ENCODE peak calls at places on chromosome 18, in six cellular contexts. J is adipocyte, R is psoas muscle, B is K562, S is fibroblast of lung, X is small intestine. E is an unnamed sample.
A peak's percentile ranks its signal among the peaks of the same experiment; 100 is the strongest.

GRCh38 chr18:26757263-26758019 is 108.1 kb downstream of the AQP4 start:
- DNase-seq in J (no peak), R (no peak), B (no peak), S (no peak), X (peak; percentile 43), E (no peak)

GRCh38 chr18:10726198-10727068 is 200.6 kb downstream of the NAPG start:
- DNase-seq in J (no peak), R (no peak), B (no peak), S (no peak), X (no peak), E (no peak)

GRCh38 chr18:42156266-42156665 is 201.2 kb downstream of the PIK3C3 start:
- DNase-seq in J (no peak), R (no peak), B (no peak), S (peak; percentile 59), X (no peak), E (no peak)

GRCh38 chr18:57188851-57189565 is 42.1 kb downstream of the BOD1L2 start:
- DNase-seq in J (no peak), R (no peak), B (no peak), S (no peak), X (no peak), E (no peak)

GRCh38 chr18:26579941-26580618 is 31.7 kb upstream of the KCTD1 start:
- DNase-seq in J (no peak), R (no peak), B (no peak), S (peak; percentile 21), X (peak; percentile 26), E (no peak)

GRCh38 chr18:80009661-80010550 is 21.5 kb upstream of the TXNL4A start:
- DNase-seq in J (peak; percentile 90), R (peak; percentile 76), B (peak; percentile 46), S (peak; percentile 99), X (no peak), E (no peak)

GRCh38 chr18:70450658-70451253 is 161.9 kb downstream of the SOCS6 start:
- DNase-seq in J (peak; percentile 52), R (no peak), B (no peak), S (no peak), X (no peak), E (no peak)

GRCh38 chr18:10482985-10483949 is 28.8 kb downstream of the APCDD1 start:
- DNase-seq in J (no peak), R (no peak), B (no peak), S (no peak), X (no peak), E (no peak)

GRCh38 chr18:75879196-75879595 is 451.7 kb upstream of the SMIM21 start:
- DNase-seq in J (no peak), R (no peak), B (no peak), S (peak; percentile 72), X (no peak), E (no peak)

GRCh38 chr18:70044626-70045025 is 97.0 kb upstream of the CD226 start:
- DNase-seq in J (peak; percentile 96), R (no peak), B (no peak), S (peak; percentile 99), X (no peak), E (no peak)

DNA sequence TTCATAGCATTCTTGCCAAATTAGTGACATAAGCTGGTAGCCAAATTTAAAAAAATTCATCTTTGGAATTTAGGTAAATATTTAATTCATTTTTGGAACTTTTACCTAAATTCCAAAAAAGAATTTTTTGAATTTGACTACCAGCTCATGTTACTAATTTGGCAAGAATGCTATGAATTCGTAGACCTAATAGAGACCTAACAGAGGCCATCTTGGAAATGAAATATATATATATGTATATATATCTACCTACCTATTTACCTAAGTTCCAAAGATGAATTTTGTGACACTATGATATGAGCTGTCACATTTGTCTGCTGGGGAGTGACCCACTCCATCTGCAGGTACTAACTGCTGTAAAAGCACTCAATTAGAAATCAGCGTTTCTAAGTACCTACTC is 65.6 kb downstream of the MYOM1 start:
- DNase-seq in J (no peak), R (no peak), B (no peak), S (no peak), X (no peak), E (no peak)
- H3K36me3 ChIP-seq in J (no peaks in the 10 kb centered on the region), R (no peaks in the 10 kb centered on the region), B (no peaks in the 10 kb centered on the region), S (no peaks in the 10 kb centered on the region), X (no peaks in the 10 kb centered on the region), E (peaks cover 14% of the 10 kb centered on the region)

DNA sequence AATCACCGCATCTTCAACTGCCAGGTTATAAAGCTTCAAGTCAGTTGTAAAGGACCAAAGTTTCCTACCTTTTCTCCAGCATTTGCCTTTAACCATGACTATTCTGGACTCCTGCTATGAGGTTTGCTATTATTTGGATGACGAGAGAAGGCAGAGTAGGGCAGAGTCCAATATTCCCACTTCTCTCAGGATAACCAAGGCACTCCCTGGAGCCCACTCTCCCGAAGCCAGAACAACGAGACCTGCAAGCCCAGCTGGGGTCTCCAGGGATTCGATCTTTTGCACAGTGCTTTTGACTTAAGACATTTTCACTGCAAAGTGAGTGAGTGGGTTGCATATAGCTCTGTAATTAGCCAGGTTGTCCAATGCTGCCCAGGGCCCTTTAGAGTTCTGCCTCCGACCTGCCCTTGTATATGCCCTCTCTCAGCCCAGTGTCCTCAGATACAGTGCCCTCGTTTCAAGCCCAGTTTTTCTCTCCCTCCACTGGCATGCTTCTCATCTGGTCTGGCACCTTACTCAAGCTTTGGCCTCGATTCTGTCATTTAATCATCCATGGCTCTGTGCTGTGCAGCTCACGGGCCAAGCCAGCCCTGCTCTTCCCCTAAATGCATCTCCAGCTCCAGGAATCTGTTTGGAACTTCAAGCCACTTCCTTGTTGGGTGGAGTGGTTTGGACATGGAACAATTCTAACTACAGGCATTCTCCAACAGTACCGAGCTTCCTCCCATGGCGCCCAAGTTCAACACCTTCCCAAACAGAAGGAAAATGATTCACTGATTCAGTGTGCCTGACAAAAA is 76.9 kb upstream of the ZNF397 start:
- DNase-seq in J (no peak), R (no peak), B (no peak), S (no peak), X (no peak), E (no peak)
- H3K36me3 ChIP-seq in J (no peaks in the 10 kb centered on the region), R (no peaks in the 10 kb centered on the region), B (no peaks in the 10 kb centered on the region), S (no peaks in the 10 kb centered on the region), X (no peaks in the 10 kb centered on the region), E (no peaks in the 10 kb centered on the region)

GRCh38 chr18:31722369-31722957 is 38.1 kb upstream of the B4GALT6 start:
- DNase-seq in J (peak; percentile 79), R (peak; percentile 81), B (peak; percentile 75), S (peak; percentile 54), X (peak; percentile 90), E (peak; percentile 88)
- H3K36me3 ChIP-seq in J (no peaks in the 10 kb centered on the region), R (no peaks in the 10 kb centered on the region), B (no peaks in the 10 kb centered on the region), S (no peaks in the 10 kb centered on the region), X (no peaks in the 10 kb centered on the region), E (no peaks in the 10 kb centered on the region)

GRCh38 chr18:77201508-77201907 is 48.1 kb upstream of the GALR1 start:
- DNase-seq in J (no peak), R (no peak), B (no peak), S (no peak), X (no peak), E (no peak)

GRCh38 chr18:77197073-77197472 is 52.6 kb upstream of the GALR1 start:
- DNase-seq in J (no peak), R (no peak), B (no peak), S (no peak), X (no peak), E (no peak)

GRCh38 chr18:77198663-77199062 is 51.0 kb upstream of the GALR1 start:
- DNase-seq in J (no peak), R (no peak), B (no peak), S (no peak), X (no peak), E (no peak)

GRCh38 chr18:77203071-77203470 is 46.6 kb upstream of the GALR1 start:
- DNase-seq in J (peak; percentile 42), R (no peak), B (no peak), S (peak; percentile 5), X (no peak), E (no peak)

GRCh38 chr18:77199707-77200106 is 49.9 kb upstream of the GALR1 start:
- DNase-seq in J (peak; percentile 28), R (no peak), B (no peak), S (no peak), X (no peak), E (no peak)
- H3K36me3 ChIP-seq in J (no peaks in the 10 kb centered on the region), R (no peaks in the 10 kb centered on the region), B (no peaks in the 10 kb centered on the region), S (no peaks in the 10 kb centered on the region), X (no peaks in the 10 kb centered on the region), E (no peaks in the 10 kb centered on the region)

GRCh38 chr18:8629602-8630001 is 20.4 kb downstream of the RAB12 start:
- DNase-seq in J (no peak), R (no peak), B (no peak), S (no peak), X (no peak), E (no peak)

GRCh38 chr18:8627107-8627472 is 17.9 kb downstream of the RAB12 start:
- DNase-seq in J (no peak), R (no peak), B (no peak), S (no peak), X (no peak), E (no peak)

GRCh38 chr18:8625693-8626092 is 16.5 kb downstream of the RAB12 start:
- DNase-seq in J (no peak), R (no peak), B (no peak), S (no peak), X (no peak), E (no peak)

GRCh38 chr18:8626414-8627106 is 17.3 kb downstream of the RAB12 start:
- DNase-seq in J (no peak), R (no peak), B (no peak), S (no peak), X (no peak), E (no peak)

GRCh38 chr18:8627540-8627939 is 18.3 kb downstream of the RAB12 start:
- DNase-seq in J (no peak), R (no peak), B (no peak), S (no peak), X (no peak), E (no peak)
- H3K36me3 ChIP-seq in J (peaks cover 46% of the 10 kb centered on the region), R (no peaks in the 10 kb centered on the region), B (peaks cover 75% of the 10 kb centered on the region), S (no peaks in the 10 kb centered on the region), X (peaks cover 2% of the 10 kb centered on the region), E (peaks cover 28% of the 10 kb centered on the region)

DNA sequence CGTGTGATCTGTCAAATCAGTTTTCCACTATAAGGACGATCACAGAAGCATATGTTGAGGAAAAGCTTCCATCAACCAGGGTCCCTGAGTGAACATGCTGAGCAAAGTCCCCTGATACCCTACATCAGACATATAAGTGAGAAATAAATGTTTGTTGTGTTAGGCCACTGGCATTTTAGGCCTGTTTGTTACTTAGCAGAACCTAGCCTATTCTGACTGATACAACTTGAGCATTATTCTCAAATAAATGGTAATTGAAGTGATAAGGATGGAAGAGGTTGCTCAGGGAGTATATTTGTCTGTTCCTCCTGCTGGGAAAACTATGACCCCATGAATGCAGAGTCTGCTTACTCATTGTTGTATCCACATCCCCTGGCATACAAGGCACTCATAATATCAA is 106.4 kb downstream of the LOXHD1 start:
- DNase-seq in J (no peak), R (no peak), B (no peak), S (no peak), X (no peak), E (no peak)
- H3K36me3 ChIP-seq in J (no peaks in the 10 kb centered on the region), R (no peaks in the 10 kb centered on the region), B (no peaks in the 10 kb centered on the region), S (no peaks in the 10 kb centered on the region), X (no peaks in the 10 kb centered on the region), E (no peaks in the 10 kb centered on the region)

GRCh38 chr18:36157441-36157840 is 27.7 kb downstream of the ELP2 start:
- DNase-seq in J (peak; percentile 19), R (no peak), B (no peak), S (peak; percentile 66), X (no peak), E (no peak)

GRCh38 chr18:36167692-36168218 is 19.5 kb upstream of the MOCOS start:
- DNase-seq in J (no peak), R (no peak), B (no peak), S (no peak), X (no peak), E (no peak)

GRCh38 chr18:36158261-36158867 is 28.7 kb downstream of the ELP2 start:
- DNase-seq in J (peak; percentile 75), R (no peak), B (no peak), S (peak; percentile 95), X (no peak), E (no peak)

GRCh38 chr18:36162981-36163380 is 24.3 kb upstream of the MOCOS start:
- DNase-seq in J (no peak), R (no peak), B (no peak), S (peak; percentile 43), X (no peak), E (no peak)
- H3K36me3 ChIP-seq in J (peaks cover 91% of the 10 kb centered on the region), R (no peaks in the 10 kb centered on the region), B (peaks cover 92% of the 10 kb centered on the region), S (peaks cover 13% of the 10 kb centered on the region), X (peaks cover 12% of the 10 kb centered on the region), E (peaks cover 61% of the 10 kb centered on the region)